ENCODE peak calls at places on chromosomes 1 and 21, in eight cellular contexts. One of them, this sample, is unnamed. For H3K4me1, the result is how much of the 10 kb centered on the place peaks cover.

GRCh38 chr1:93015590-93015989 is 54.3 kb upstream of the DIPK1A start:
- DNase-seq in PC-9: peak
- DNase-seq in thoracic aorta: no peak
- DNase-seq in upper lobe of right lung: no peak
- DNase-seq in OCI-LY7: no peak
- DNase-seq in cardiac muscle cell: peak
- DNase-seq in A549: no peak
- DNase-seq in heart left ventricle: no peak
- DNase-seq in this sample: no peak

GRCh38 chr1:19679691-19680090 is 15.0 kb downstream of the HTR6 start:
- DNase-seq in PC-9: no peak
- DNase-seq in thoracic aorta: no peak
- DNase-seq in upper lobe of right lung: no peak
- DNase-seq in OCI-LY7: no peak
- DNase-seq in cardiac muscle cell: no peak
- DNase-seq in A549: no peak
- DNase-seq in heart left ventricle: no peak
- DNase-seq in this sample: no peak

GRCh38 chr1:29959356-29959755 is 723.0 kb downstream of the PTPRU start:
- DNase-seq in PC-9: no peak
- DNase-seq in thoracic aorta: no peak
- DNase-seq in upper lobe of right lung: no peak
- DNase-seq in OCI-LY7: no peak
- DNase-seq in cardiac muscle cell: no peak
- DNase-seq in A549: no peak
- DNase-seq in heart left ventricle: no peak
- DNase-seq in this sample: no peak

GRCh38 chr1:178970184-178970583 is 55.5 kb upstream of the FAM20B start:
- DNase-seq in PC-9: no peak
- DNase-seq in thoracic aorta: no peak
- DNase-seq in upper lobe of right lung: no peak
- DNase-seq in OCI-LY7: no peak
- DNase-seq in cardiac muscle cell: no peak
- DNase-seq in A549: no peak
- DNase-seq in heart left ventricle: no peak
- DNase-seq in this sample: no peak

GRCh38 chr1:25699501-25700089 is 83.0 kb downstream of the MAN1C1 start:
- DNase-seq in PC-9: no peak
- DNase-seq in thoracic aorta: peak
- DNase-seq in upper lobe of right lung: no peak
- DNase-seq in OCI-LY7: no peak
- DNase-seq in cardiac muscle cell: no peak
- DNase-seq in A549: no peak
- DNase-seq in heart left ventricle: peak
- DNase-seq in this sample: peak

GRCh38 chr1:101022294-101022693 is 3.3 kb downstream of the DPH5 start:
- DNase-seq in PC-9: no peak
- DNase-seq in thoracic aorta: no peak
- DNase-seq in upper lobe of right lung: no peak
- DNase-seq in OCI-LY7: no peak
- DNase-seq in cardiac muscle cell: peak
- DNase-seq in A549: no peak
- DNase-seq in heart left ventricle: no peak
- DNase-seq in this sample: no peak

GRCh38 chr1:3003941-3004270 is 17.4 kb upstream of the ACTRT2 start:
- DNase-seq in PC-9: no peak
- DNase-seq in thoracic aorta: no peak
- DNase-seq in upper lobe of right lung: no peak
- DNase-seq in OCI-LY7: no peak
- DNase-seq in cardiac muscle cell: no peak
- DNase-seq in A549: no peak
- DNase-seq in heart left ventricle: no peak
- DNase-seq in this sample: no peak

GRCh38 chr1:116390195-116390594 is 17.2 kb downstream of the ATP1A1 start:
- DNase-seq in PC-9: no peak
- DNase-seq in thoracic aorta: no peak
- DNase-seq in upper lobe of right lung: no peak
- DNase-seq in OCI-LY7: no peak
- DNase-seq in cardiac muscle cell: no peak
- DNase-seq in A549: no peak
- DNase-seq in heart left ventricle: no peak
- DNase-seq in this sample: no peak

GRCh38 chr1:25019351-25020172 is 89.5 kb upstream of the RUNX3 start:
- DNase-seq in PC-9: no peak
- DNase-seq in thoracic aorta: no peak
- DNase-seq in upper lobe of right lung: no peak
- DNase-seq in OCI-LY7: peak
- DNase-seq in cardiac muscle cell: no peak
- DNase-seq in A549: no peak
- DNase-seq in heart left ventricle: no peak
- DNase-seq in this sample: no peak

GRCh38 chr1:170881268-170882265 is 53.8 kb upstream of the MROH9 start:
- DNase-seq in PC-9: no peak
- DNase-seq in thoracic aorta: no peak
- DNase-seq in upper lobe of right lung: no peak
- DNase-seq in OCI-LY7: no peak
- DNase-seq in cardiac muscle cell: peak
- DNase-seq in A549: no peak
- DNase-seq in heart left ventricle: no peak
- DNase-seq in this sample: no peak

GRCh38 chr21:44987886-44988606 is 48.2 kb downstream of the SLX9 start:
- DNase-seq in PC-9: no peak
- DNase-seq in thoracic aorta: no peak
- DNase-seq in upper lobe of right lung: peak
- DNase-seq in OCI-LY7: no peak
- DNase-seq in cardiac muscle cell: no peak
- DNase-seq in A549: no peak
- DNase-seq in heart left ventricle: no peak
- DNase-seq in this sample: peak

GRCh38 chr21:44478124-44478800 is 23.0 kb downstream of the LRRC3 start:
- DNase-seq in PC-9: no peak
- DNase-seq in thoracic aorta: no peak
- DNase-seq in upper lobe of right lung: no peak
- DNase-seq in OCI-LY7: no peak
- DNase-seq in cardiac muscle cell: no peak
- DNase-seq in A549: no peak
- DNase-seq in heart left ventricle: no peak
- DNase-seq in this sample: no peak

GRCh38 chr1:19654386-19654785 is 10.3 kb downstream of the NBL1 start:
- DNase-seq in PC-9: no peak
- DNase-seq in thoracic aorta: no peak
- DNase-seq in upper lobe of right lung: no peak
- DNase-seq in OCI-LY7: no peak
- DNase-seq in cardiac muscle cell: no peak
- DNase-seq in A549: no peak
- DNase-seq in heart left ventricle: no peak
- DNase-seq in this sample: no peak

GRCh38 chr21:44982558-44983244 is 42.9 kb downstream of the SLX9 start:
- DNase-seq in PC-9: no peak
- DNase-seq in thoracic aorta: peak
- DNase-seq in upper lobe of right lung: no peak
- DNase-seq in OCI-LY7: no peak
- DNase-seq in cardiac muscle cell: peak
- DNase-seq in A549: no peak
- DNase-seq in heart left ventricle: peak
- DNase-seq in this sample: peak

GRCh38 chr1:4637616-4638346 is 16.6 kb upstream of the AJAP1 start:
- DNase-seq in PC-9: no peak
- DNase-seq in thoracic aorta: no peak
- DNase-seq in upper lobe of right lung: no peak
- DNase-seq in OCI-LY7: no peak
- DNase-seq in cardiac muscle cell: no peak
- DNase-seq in A549: no peak
- DNase-seq in heart left ventricle: no peak
- DNase-seq in this sample: no peak

GRCh38 chr21:43900690-43901089 is 35.7 kb downstream of the AGPAT3 start:
- DNase-seq in PC-9: no peak
- DNase-seq in thoracic aorta: no peak
- DNase-seq in upper lobe of right lung: no peak
- DNase-seq in OCI-LY7: no peak
- DNase-seq in cardiac muscle cell: no peak
- DNase-seq in A549: no peak
- DNase-seq in heart left ventricle: no peak
- DNase-seq in this sample: no peak

GRCh38 chr1:181531951-181532640 is 48.8 kb downstream of the CACNA1E start:
- DNase-seq in PC-9: no peak
- DNase-seq in thoracic aorta: no peak
- DNase-seq in upper lobe of right lung: no peak
- DNase-seq in OCI-LY7: no peak
- DNase-seq in cardiac muscle cell: no peak
- DNase-seq in A549: no peak
- DNase-seq in heart left ventricle: no peak
- DNase-seq in this sample: no peak

GRCh38 chr1:150236614-150236934 is 662 bp upstream of the ANP32E start:
- DNase-seq in PC-9: no peak
- DNase-seq in thoracic aorta: no peak
- DNase-seq in upper lobe of right lung: peak
- DNase-seq in OCI-LY7: no peak
- DNase-seq in cardiac muscle cell: no peak
- DNase-seq in A549: peak
- DNase-seq in heart left ventricle: no peak
- DNase-seq in this sample: no peak
- H3K27ac ChIP-seq in PC-9: peak
- H3K27ac ChIP-seq in thoracic aorta: no peak
- H3K27ac ChIP-seq in upper lobe of right lung: no peak
- H3K27ac ChIP-seq in OCI-LY7: peak
- H3K27ac ChIP-seq in cardiac muscle cell: peak
- H3K27ac ChIP-seq in A549: peak
- H3K27ac ChIP-seq in heart left ventricle: peak
- H3K27ac ChIP-seq in this sample: peak

GRCh38 chr1:45684402-45684801 is 1.9 kb downstream of the GPBP1L1 start:
- DNase-seq in PC-9: no peak
- DNase-seq in thoracic aorta: no peak
- DNase-seq in upper lobe of right lung: no peak
- DNase-seq in OCI-LY7: no peak
- DNase-seq in cardiac muscle cell: no peak
- DNase-seq in A549: no peak
- DNase-seq in heart left ventricle: no peak
- DNase-seq in this sample: no peak

GRCh38 chr1:45687014-45687752 is 798 bp upstream of the TMEM69 start:
- DNase-seq in PC-9: peak
- DNase-seq in thoracic aorta: peak
- DNase-seq in upper lobe of right lung: peak
- DNase-seq in OCI-LY7: peak
- DNase-seq in cardiac muscle cell: peak
- DNase-seq in A549: peak
- DNase-seq in heart left ventricle: peak
- DNase-seq in this sample: peak

GRCh38 chr1:45685308-45686080 is 839 bp downstream of the GPBP1L1 start:
- DNase-seq in PC-9: no peak
- DNase-seq in thoracic aorta: no peak
- DNase-seq in upper lobe of right lung: no peak
- DNase-seq in OCI-LY7: peak
- DNase-seq in cardiac muscle cell: no peak
- DNase-seq in A549: peak
- DNase-seq in heart left ventricle: no peak
- DNase-seq in this sample: no peak

GRCh38 chr1:45686081-45687013 is at the start of gene GPBP1L1:
- DNase-seq in PC-9: peak
- DNase-seq in thoracic aorta: peak
- DNase-seq in upper lobe of right lung: peak
- DNase-seq in OCI-LY7: peak
- DNase-seq in cardiac muscle cell: peak
- DNase-seq in A549: peak
- DNase-seq in heart left ventricle: peak
- DNase-seq in this sample: peak

GRCh38 chr1:45687753-45688737 is at the start of gene TMEM69:
- DNase-seq in PC-9: peak
- DNase-seq in thoracic aorta: peak
- DNase-seq in upper lobe of right lung: peak
- DNase-seq in OCI-LY7: peak
- DNase-seq in cardiac muscle cell: peak
- DNase-seq in A549: peak
- DNase-seq in heart left ventricle: peak
- DNase-seq in this sample: peak
- TF ChIP-seq CTCF in PC-9: peak
- TF ChIP-seq CTCF in thoracic aorta: peak
- TF ChIP-seq CTCF in upper lobe of right lung: peak
- TF ChIP-seq CTCF in OCI-LY7: no peak
- TF ChIP-seq CTCF in cardiac muscle cell: no peak
- TF ChIP-seq CTCF in A549: no peak
- TF ChIP-seq CTCF in heart left ventricle: peak
- TF ChIP-seq CTCF in this sample: peak

DNA sequence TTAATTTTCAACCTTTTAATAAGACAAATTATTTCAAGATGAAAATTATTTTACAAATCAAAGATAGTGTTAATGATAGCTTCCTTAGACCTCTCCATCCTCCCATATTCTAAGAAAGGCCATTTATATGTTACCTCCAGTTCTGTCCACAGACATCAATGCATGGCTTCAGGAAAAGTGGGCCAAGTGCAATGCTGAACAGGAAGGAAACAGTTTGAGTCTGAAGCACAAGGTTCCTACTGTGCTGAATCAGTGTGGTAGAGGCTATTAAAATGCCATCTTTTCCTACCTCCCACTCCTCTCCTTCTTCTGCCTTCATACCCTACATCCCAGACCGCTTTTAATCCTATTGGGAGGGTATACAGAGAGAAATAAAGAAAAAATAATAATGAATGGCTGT is 62.7 kb upstream of the C1orf105 start:
- DNase-seq in PC-9: no peak
- DNase-seq in thoracic aorta: no peak
- DNase-seq in upper lobe of right lung: no peak
- DNase-seq in OCI-LY7: peak
- DNase-seq in cardiac muscle cell: no peak
- DNase-seq in A549: no peak
- DNase-seq in heart left ventricle: no peak
- DNase-seq in this sample: no peak
- H3K4me1 ChIP-seq in PC-9: half or more
- H3K4me1 ChIP-seq in thoracic aorta: under half
- H3K4me1 ChIP-seq in upper lobe of right lung: under half
- H3K4me1 ChIP-seq in OCI-LY7: under half
- H3K4me1 ChIP-seq in cardiac muscle cell: under half
- H3K4me1 ChIP-seq in A549: half or more
- H3K4me1 ChIP-seq in heart left ventricle: under half
- H3K4me1 ChIP-seq in this sample: half or more

DNA sequence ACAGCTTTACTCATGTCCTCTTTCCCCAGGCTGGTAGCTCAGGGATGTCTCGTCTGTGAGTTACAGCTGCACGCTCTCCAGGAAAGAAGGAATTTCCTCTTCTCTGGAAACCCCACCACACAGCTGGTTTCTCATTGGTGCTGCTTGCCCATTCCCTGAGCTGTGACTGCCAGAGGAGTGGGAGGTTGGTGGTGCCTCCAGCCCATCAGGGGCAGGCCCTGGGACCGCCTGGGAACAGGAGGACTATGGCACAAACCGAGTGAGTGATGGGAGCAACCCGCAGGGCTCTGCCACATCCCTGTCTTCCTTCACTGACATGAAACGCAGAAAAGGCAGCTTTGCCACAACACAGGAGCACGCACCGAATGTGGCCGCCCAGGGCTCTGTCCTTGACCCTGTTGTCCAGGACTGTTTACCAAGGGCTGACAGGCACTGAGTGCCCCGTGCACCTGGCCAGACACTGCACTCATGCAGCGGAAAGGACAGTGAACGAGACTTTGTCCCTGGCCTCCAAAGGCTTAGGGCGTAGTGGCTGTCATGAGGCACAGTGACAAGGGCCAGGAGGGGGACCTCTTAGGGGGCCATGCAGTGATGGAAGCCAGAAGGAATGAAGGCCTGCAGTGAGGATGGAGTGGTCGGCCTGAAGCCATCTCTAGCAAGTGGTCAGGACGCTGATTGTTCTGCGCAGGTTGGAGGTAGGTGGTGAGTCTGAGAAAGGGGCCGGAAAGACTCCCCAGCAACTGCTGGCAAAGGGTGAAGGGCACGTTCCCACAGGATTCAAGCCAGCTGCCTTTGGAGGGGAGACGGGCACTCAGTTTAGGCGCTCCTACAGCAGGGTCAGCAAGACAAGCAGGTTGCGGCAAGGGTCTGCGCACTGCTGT is 1.7 kb upstream of the CCNL2 start:
- DNase-seq in PC-9: no peak
- DNase-seq in thoracic aorta: no peak
- DNase-seq in upper lobe of right lung: no peak
- DNase-seq in OCI-LY7: no peak
- DNase-seq in cardiac muscle cell: no peak
- DNase-seq in A549: no peak
- DNase-seq in heart left ventricle: no peak
- DNase-seq in this sample: no peak
- H3K27ac ChIP-seq in PC-9: no peak
- H3K27ac ChIP-seq in thoracic aorta: peak
- H3K27ac ChIP-seq in upper lobe of right lung: peak
- H3K27ac ChIP-seq in OCI-LY7: peak
- H3K27ac ChIP-seq in cardiac muscle cell: peak
- H3K27ac ChIP-seq in A549: peak
- H3K27ac ChIP-seq in heart left ventricle: no peak
- H3K27ac ChIP-seq in this sample: peak